ENCODE peak calls at places on chromosomes 13 and 19, in seven cellular contexts. X is breast epithelium; R is K562; F is neuronal stem cell; N is testis; C is naive thymus-derived CD4-positive, alpha-beta T cell; T is HFF-Myc. I is an unnamed sample.

GRCh38 chr13:109628251-109628699 is 158.1 kb downstream of the IRS2 start:
- DNase-seq in X (no peak), R (no peak), F (no peak), N (no peak), C (no peak), T (no peak), I (no peak)

GRCh38 chr13:112445411-112446271 is 69.5 kb downstream of the SPACA7 start:
- DNase-seq in X (peak; percentile 11), R (no peak), F (no peak), N (no peak), C (no peak), T (no peak), I (no peak)

GRCh38 chr13:28716511-28716910 is 2.3 kb downstream of the SLC46A3 start:
- DNase-seq in X (peak; percentile 38), R (no peak), F (no peak), N (no peak), C (no peak), T (peak; percentile 68), I (no peak)

GRCh38 chr19:55246462-55247451 is 12.1 kb downstream of the PPP6R1 start:
- DNase-seq in X (no peak), R (no peak), F (no peak), N (no peak), C (no peak), T (no peak), I (no peak)

GRCh38 chr13:48818495-48818961 is 157.2 kb upstream of the FNDC3A start:
- DNase-seq in X (no peak), R (no peak), F (no peak), N (no peak), C (no peak), T (peak; percentile 91), I (no peak)

GRCh38 chr13:23289917-23290357 is 109.2 kb downstream of the SGCG start:
- DNase-seq in X (no peak), R (no peak), F (no peak), N (peak; percentile 23), C (no peak), T (peak; percentile 3), I (no peak)

GRCh38 chr19:36163813-36164212 is 11.6 kb upstream of the COX7A1 start:
- DNase-seq in X (no peak), R (no peak), F (no peak), N (no peak), C (no peak), T (no peak), I (no peak)

GRCh38 chr19:48804496-48804895 is 6.3 kb downstream of the BCAT2 start:
- DNase-seq in X (no peak), R (no peak), F (no peak), N (no peak), C (no peak), T (no peak), I (no peak)

GRCh38 chr13:77896977-77897376 is 21.7 kb downstream of the EDNRB start:
- DNase-seq in X (no peak), R (no peak), F (no peak), N (no peak), C (no peak), T (no peak), I (no peak)

GRCh38 chr19:49666120-49666444 is 349 bp downstream of the BCL2L12 start:
- DNase-seq in X (no peak), R (no peak), F (no peak), N (no peak), C (no peak), T (no peak), I (no peak)

GRCh38 chr13:59677966-59678814 is 485.5 kb downstream of the DIAPH3 start:
- DNase-seq in X (no peak), R (peak; percentile 23), F (peak; percentile 40), N (peak; percentile 16), C (no peak), T (peak; percentile 32), I (peak; percentile 59)

GRCh38 chr13:62088155-62088554 is 672.5 kb upstream of the PCDH20 start:
- DNase-seq in X (no peak), R (no peak), F (no peak), N (no peak), C (no peak), T (no peak), I (no peak)

GRCh38 chr19:17775245-17775927 is 19.6 kb upstream of the B3GNT3 start:
- DNase-seq in X (no peak), R (peak; percentile 71), F (peak; percentile 59), N (peak; percentile 56), C (no peak), T (no peak), I (no peak)

GRCh38 chr19:41325640-41325946 is 15.6 kb downstream of the CCDC97 start:
- DNase-seq in X (no peak), R (no peak), F (no peak), N (no peak), C (no peak), T (no peak), I (no peak)

GRCh38 chr19:47487551-47488515 is 3.8 kb upstream of the KPTN start:
- DNase-seq in X (no peak), R (no peak), F (no peak), N (no peak), C (no peak), T (no peak), I (peak; percentile 84)

GRCh38 chr13:99955747-99956472 is 15.7 kb downstream of the ZIC5 start:
- DNase-seq in X (no peak), R (no peak), F (no peak), N (no peak), C (no peak), T (no peak), I (no peak)

DNA sequence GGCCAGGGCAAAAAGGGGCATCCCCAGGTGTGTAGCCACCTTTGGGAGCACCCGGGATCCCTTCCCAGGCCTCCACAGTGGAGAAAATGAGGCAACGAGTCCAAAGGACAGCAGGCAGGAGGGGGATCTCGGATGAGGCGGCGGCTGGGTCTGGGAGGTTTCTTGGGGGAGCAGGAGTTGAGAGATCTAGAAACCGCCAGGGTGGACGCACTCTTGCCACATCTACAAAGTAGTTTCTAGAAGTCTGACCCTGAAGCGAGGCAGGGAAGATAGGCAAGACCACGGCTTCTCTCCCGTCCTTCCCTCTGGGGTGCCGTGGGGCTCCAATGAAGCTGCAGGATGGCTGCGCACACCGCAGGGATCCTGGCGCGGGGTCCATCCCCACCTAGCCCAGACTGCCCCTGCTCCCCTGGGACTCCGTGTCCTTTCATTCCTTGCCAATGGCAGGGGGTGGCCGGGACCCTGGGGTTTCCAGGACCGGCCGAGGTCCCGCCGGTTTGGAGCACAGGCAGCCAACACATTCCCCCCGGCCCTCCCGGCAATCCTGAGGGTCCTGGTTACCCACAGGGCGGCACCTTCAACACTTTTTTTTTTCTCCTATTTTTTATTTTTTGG is 21.5 kb upstream of the ZBTB7A start:
- DNase-seq in X (no peak), R (no peak), F (no peak), N (no peak), C (no peak), T (no peak), I (no peak)
- H3K4me3 ChIP-seq in X (no peak overlapping the region), R (no peak overlapping the region), F (peak overlapping the region; percentile 46), N (no peak overlapping the region), C (no peak overlapping the region), T (no peak overlapping the region), I (peak overlapping the region; percentile 49)

GRCh38 chr13:113922412-113923118 is 51.3 kb downstream of the C13orf46 start:
- DNase-seq in X (peak; percentile 6), R (no peak), F (no peak), N (peak; percentile 11), C (no peak), T (no peak), I (no peak)

GRCh38 chr13:113923376-113924063 is 50.4 kb downstream of the C13orf46 start:
- DNase-seq in X (peak; percentile 10), R (no peak), F (no peak), N (peak; percentile 6), C (no peak), T (no peak), I (no peak)

GRCh38 chr13:113921763-113922162 is 52.1 kb downstream of the C13orf46 start:
- DNase-seq in X (peak; percentile 7), R (no peak), F (no peak), N (no peak), C (no peak), T (no peak), I (no peak)

GRCh38 chr13:113926301-113926761 is 47.5 kb downstream of the C13orf46 start:
- DNase-seq in X (no peak), R (no peak), F (no peak), N (peak; percentile 9), C (no peak), T (no peak), I (no peak)

DNA sequence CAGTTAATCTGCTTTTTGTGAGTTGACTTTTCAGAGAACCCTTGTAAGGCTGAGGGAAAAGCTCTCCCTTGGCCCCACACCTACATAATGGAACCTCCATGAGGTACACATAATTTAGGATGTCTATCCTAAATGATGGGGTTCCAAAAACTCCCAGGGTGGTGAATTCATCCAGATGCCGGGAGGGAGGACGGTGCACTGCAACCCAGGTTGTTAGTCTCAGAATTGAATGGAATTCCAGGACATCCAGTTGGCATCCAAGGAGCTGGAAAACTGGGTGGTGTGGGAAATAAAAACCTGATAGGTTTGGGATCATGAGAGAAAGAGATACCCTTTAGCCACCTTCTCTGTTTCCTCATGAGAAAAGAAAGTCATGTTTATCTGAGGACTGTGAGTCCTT is 49.7 kb downstream of the C13orf46 start:
- DNase-seq in X (no peak), R (no peak), F (no peak), N (peak; percentile 2), C (no peak), T (no peak), I (no peak)
- H3K4me3 ChIP-seq in X (no peak overlapping the region), R (no peak overlapping the region), F (no peak overlapping the region), N (no peak overlapping the region), C (no peak overlapping the region), T (no peak overlapping the region), I (no peak overlapping the region)

DNA sequence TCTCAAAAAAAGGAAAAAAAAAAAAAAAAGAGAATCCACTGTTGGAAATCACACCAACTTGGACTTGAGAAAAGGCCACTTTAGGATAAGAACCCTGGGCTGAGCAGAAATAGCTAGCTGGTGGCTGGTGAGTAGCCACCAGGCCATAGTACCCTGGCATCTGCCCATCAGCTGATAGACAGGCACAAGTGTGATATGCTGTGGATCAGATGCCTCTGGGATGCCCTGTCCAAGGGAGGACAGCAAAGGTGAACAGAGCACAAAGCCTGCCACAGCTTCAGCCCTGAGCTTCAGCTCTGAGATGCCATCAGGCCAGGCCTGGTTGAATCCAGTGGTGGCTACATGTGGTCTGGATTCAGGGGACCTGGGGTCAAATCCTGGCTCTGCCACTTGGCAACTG is 8.7 kb downstream of the SIRT2 start:
- DNase-seq in X (no peak), R (no peak), F (no peak), N (no peak), C (no peak), T (no peak), I (no peak)
- H3K4me3 ChIP-seq in X (no peak overlapping the region), R (no peak overlapping the region), F (no peak overlapping the region), N (no peak overlapping the region), C (no peak overlapping the region), T (no peak overlapping the region), I (no peak overlapping the region)

DNA sequence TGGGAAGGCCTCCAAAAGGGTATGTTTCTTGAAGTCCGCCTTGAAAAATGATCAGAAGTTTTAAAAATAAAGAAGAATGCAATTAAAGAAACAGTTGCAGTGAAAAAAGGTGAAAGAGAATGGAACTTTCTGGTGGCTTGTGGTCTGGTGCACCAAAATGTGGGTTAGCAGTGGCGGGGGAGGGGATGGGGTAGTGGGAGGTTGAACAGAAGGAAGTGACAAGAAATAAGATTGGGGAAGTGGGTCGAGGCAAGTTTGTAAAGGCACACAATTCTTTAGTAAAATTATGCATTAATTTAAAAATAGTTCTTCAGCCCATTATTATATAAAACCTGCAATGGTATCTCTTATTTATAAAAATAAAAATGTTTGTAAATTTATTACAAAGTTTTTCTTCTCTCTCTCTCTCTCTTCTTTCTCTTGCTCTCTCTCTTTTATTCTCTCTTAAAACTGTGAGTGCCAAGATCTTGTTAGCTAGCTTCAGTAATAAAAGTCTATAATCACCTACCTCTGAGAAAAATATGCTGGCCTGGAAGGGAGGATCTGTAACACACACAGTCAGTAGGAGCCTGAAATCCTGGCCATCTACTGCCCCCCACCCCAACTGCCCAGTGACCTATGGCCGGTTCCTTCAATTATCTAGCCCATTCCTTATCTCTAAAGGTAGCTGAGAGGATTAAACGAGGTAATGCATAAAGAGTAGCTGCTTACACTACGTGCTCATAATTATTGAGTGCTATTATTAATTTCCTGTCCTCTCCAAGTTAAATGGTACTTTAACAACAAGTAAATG is 2.2 kb downstream of the LCP1 start:
- DNase-seq in X (no peak), R (peak; percentile 36), F (no peak), N (peak; percentile 33), C (no peak), T (no peak), I (peak; percentile 89)
- H3K4me3 ChIP-seq in X (peak overlapping the region; percentile 45), R (peak overlapping the region; percentile 70), F (no peak overlapping the region), N (no peak overlapping the region), C (peak overlapping the region; percentile 83), T (no peak overlapping the region), I (peak overlapping the region; percentile 82)

I was measured in Jurkat, Clone E6-1.